ENCODE peak calls at places on chromosomes 3 and 15, in seven cellular contexts. D is psoas muscle; Y is NCI-H2107; T is cardiac muscle cell; P is dermis blood vessel endothelial cell; X is AG09319; E is stimulated activated CD8-positive, alpha-beta memory T cell treated with anti-CD3 and anti-CD28 coated beads, Interleukin-7, amount 100 ng/mL, for 24 hours. L is an unnamed sample.

GRCh38 chr3:16896094-16896627 is 11.4 kb downstream of the PLCL2 start:
- DNase-seq in X (no peak), P (no peak), E (no peak), T (no peak), Y (no peak), D (no peak), L (no peak)

GRCh38 chr3:128283429-128283828 is 130.1 kb downstream of the EEFSEC start:
- DNase-seq in Y (no peak), P (no peak), E (no peak), T (no peak), X (no peak), D (no peak), L (no peak)

GRCh38 chr15:63610209-63610841 is 13.1 kb downstream of the FBXL22 start:
- DNase-seq in E (peak), P (peak), Y (no peak), D (peak), T (peak), X (peak), L (peak)

GRCh38 chr3:85760342-85760741 is 801.6 kb downstream of the CADM2 start:
- DNase-seq in E (no peak), X (no peak), Y (no peak), T (no peak), D (no peak), P (no peak), L (no peak)

GRCh38 chr3:126181398-126181725 is 976 bp upstream of the ALDH1L1 start:
- DNase-seq in P (no peak), Y (no peak), X (no peak), D (no peak), T (no peak), E (no peak), L (no peak)

GRCh38 chr3:155230382-155230781 is 63.1 kb downstream of the STRIT1 start:
- DNase-seq in D (no peak), Y (no peak), T (no peak), P (no peak), X (peak), E (no peak), L (no peak)

GRCh38 chr3:105458518-105459215 is 92.0 kb downstream of the ALCAM start:
- DNase-seq in E (no peak), T (no peak), D (no peak), Y (no peak), P (no peak), X (no peak), L (no peak)

GRCh38 chr3:124916837-124917409 is 17.6 kb downstream of the MUC13 start:
- DNase-seq in Y (no peak), X (no peak), E (no peak), P (peak), T (peak), D (no peak), L (no peak)

GRCh38 chr15:79212589-79213139 is 69.9 kb upstream of the ANKRD34C start:
- DNase-seq in E (no peak), Y (no peak), T (no peak), D (no peak), P (no peak), X (no peak), L (no peak)

GRCh38 chr15:40460404-40460803 is 10.4 kb upstream of the CHST14 start:
- DNase-seq in X (no peak), Y (no peak), E (no peak), P (no peak), D (peak), T (no peak), L (no peak)

GRCh38 chr3:111932962-111933361 is 45.9 kb upstream of the ABHD10 start:
- DNase-seq in X (no peak), Y (no peak), P (peak), E (no peak), T (no peak), D (no peak), L (peak)

GRCh38 chr3:130950124-130950523 is 56.2 kb downstream of the ATP2C1 start:
- DNase-seq in E (no peak), T (no peak), X (no peak), P (no peak), Y (no peak), D (no peak), L (no peak)

GRCh38 chr3:133413166-133414020 is 13.5 kb downstream of the BFSP2 start:
- DNase-seq in P (peak), X (no peak), E (no peak), T (peak), Y (no peak), D (no peak), L (no peak)

GRCh38 chr15:74873756-74874424 is 725 bp upstream of the SCAMP2 start:
- DNase-seq in X (no peak), D (no peak), T (no peak), E (no peak), P (no peak), Y (no peak), L (no peak)

GRCh38 chr15:57306305-57306943 is 69.9 kb upstream of the CGNL1 start:
- DNase-seq in E (peak), X (no peak), D (peak), T (peak), P (peak), Y (peak), L (no peak)

GRCh38 chr3:56917740-56918568 is 116.2 kb upstream of the ARHGEF3 start:
- DNase-seq in E (no peak), X (no peak), P (peak), Y (peak), T (no peak), D (no peak), L (no peak)

GRCh38 chr15:100281096-100281917 is 60.5 kb downstream of the ADAMTS17 start:
- DNase-seq in E (no peak), P (no peak), T (no peak), Y (no peak), D (no peak), X (no peak), L (no peak)

GRCh38 chr3:46936733-46937250 is 39.8 kb downstream of the CCDC12 start:
- DNase-seq in P (no peak), D (peak), X (no peak), Y (no peak), T (no peak), E (no peak), L (no peak)

GRCh38 chr3:169722715-169723114 is 42.1 kb downstream of the TERC start:
- DNase-seq in D (no peak), T (no peak), Y (no peak), E (no peak), P (no peak), X (no peak), L (no peak)

GRCh38 chr3:52247455-52248164 is 2.1 kb downstream of the PPM1M start:
- DNase-seq in T (no peak), D (no peak), E (no peak), P (no peak), Y (no peak), X (no peak), L (no peak)

GRCh38 chr3:127674793-127675189 is 2.0 kb downstream of the ABTB1 start:
- DNase-seq in Y (no peak), P (no peak), X (no peak), T (no peak), E (no peak), D (no peak), L (no peak)

GRCh38 chr3:47015151-47015550 is 35.7 kb downstream of the NBEAL2 start:
- DNase-seq in Y (no peak), X (no peak), E (no peak), P (no peak), D (no peak), T (no peak), L (no peak)

GRCh38 chr15:80835338-80835737 is 56.2 kb downstream of the CEMIP start:
- DNase-seq in E (no peak), Y (no peak), P (no peak), X (no peak), D (no peak), T (no peak), L (no peak)

GRCh38 chr3:153232737-153233330 is 70.8 kb downstream of the RAP2B start:
- DNase-seq in X (peak), T (no peak), Y (no peak), E (no peak), D (no peak), P (peak), L (no peak)

GRCh38 chr3:96331341-96331740 is 483.1 kb upstream of the EPHA6 start:
- DNase-seq in T (no peak), E (no peak), P (peak), D (no peak), X (no peak), Y (no peak), L (no peak)

GRCh38 chr3:33665294-33665693 is 52.8 kb downstream of the CLASP2 start:
- DNase-seq in E (no peak), Y (no peak), X (no peak), D (no peak), T (no peak), P (no peak), L (no peak)

GRCh38 chr3:190086191-190086590 is 34.5 kb downstream of the P3H2 start:
- DNase-seq in D (no peak), P (no peak), T (peak), E (no peak), Y (no peak), X (no peak), L (no peak)

GRCh38 chr3:66490214-66490613 is 10.6 kb downstream of the LRIG1 start:
- DNase-seq in Y (no peak), D (no peak), E (no peak), P (peak), T (no peak), X (no peak), L (no peak)

GRCh38 chr15:32674681-32675080 is 33.2 kb downstream of the SCG5 start:
- DNase-seq in Y (no peak), T (no peak), X (no peak), D (no peak), P (no peak), E (no peak), L (no peak)

GRCh38 chr15:70801111-70801510 is 37.8 kb upstream of the UACA start:
- DNase-seq in T (no peak), D (no peak), E (no peak), P (no peak), Y (no peak), X (no peak), L (no peak)

GRCh38 chr15:78552597-78552996 is 12.4 kb downstream of the PSMA4 start:
- DNase-seq in D (no peak), E (no peak), T (no peak), P (no peak), X (no peak), Y (no peak), L (no peak)

GRCh38 chr15:36966704-36967103 is 133.6 kb downstream of the MEIS2 start:
- DNase-seq in P (no peak), X (no peak), D (no peak), Y (no peak), E (no peak), T (no peak), L (no peak)

GRCh38 chr3:157149136-157149696 is 10.7 kb downstream of the CCNL1 start:
- DNase-seq in D (no peak), T (no peak), X (no peak), P (no peak), E (no peak), Y (no peak), L (no peak)

GRCh38 chr15:81027200-81027599 is 26.5 kb downstream of the TLNRD1 start:
- DNase-seq in T (no peak), Y (no peak), E (no peak), P (no peak), X (no peak), D (no peak), L (no peak)

GRCh38 chr3:128218858-128219257 is 65.6 kb downstream of the EEFSEC start:
- DNase-seq in E (no peak), P (no peak), T (no peak), D (no peak), X (no peak), Y (no peak), L (no peak)

GRCh38 chr3:45985532-45986302 is 9.9 kb downstream of the FYCO1 start:
- DNase-seq in Y (no peak), P (no peak), E (no peak), X (no peak), T (no peak), D (no peak), L (no peak)

GRCh38 chr3:110968076-110968475 is 103.5 kb upstream of the NECTIN3 start:
- DNase-seq in Y (no peak), P (no peak), E (no peak), X (no peak), T (no peak), D (no peak), L (no peak)

GRCh38 chr3:120567370-120568197 is 28.6 kb upstream of the NDUFB4 start:
- DNase-seq in X (no peak), Y (no peak), T (peak), P (peak), E (no peak), D (no peak), L (peak)